ENCODE peak calls at places on chromosome 1, in seven cellular contexts. L, K, P, V, Q, U and O are unnamed samples.

GRCh38 chr1:84327830-84328229 is 26.3 kb downstream of the SAMD13 start:
- DNase-seq in L (no peak), K (no peak), P (no peak), V (no peak), Q (no peak), U (no peak), O (no peak)

GRCh38 chr1:228766788-228767187 is 31.5 kb downstream of the RHOU start:
- DNase-seq in L (no peak), K (no peak), P (no peak), V (no peak), Q (no peak), U (no peak), O (no peak)

GRCh38 chr1:51518730-51519047 is 377 bp downstream of the EPS15 start:
- DNase-seq in L (peak; percentile 56), K (peak; percentile 94), P (peak; percentile 66), V (peak; percentile 72), Q (no peak), U (peak; percentile 80), O (peak; percentile 70)

GRCh38 chr1:200916152-200916551 is 21.5 kb downstream of the INAVA start:
- DNase-seq in L (no peak), K (peak; percentile 51), P (no peak), V (peak; percentile 49), Q (no peak), U (no peak), O (no peak)

GRCh38 chr1:95953005-95953404 is 719.0 kb downstream of the RWDD3 start:
- DNase-seq in L (no peak), K (no peak), P (peak; percentile 26), V (no peak), Q (peak; percentile 41), U (peak; percentile 34), O (peak; percentile 32)

GRCh38 chr1:24635195-24635843 is 7.8 kb upstream of the SRRM1 start:
- DNase-seq in L (peak; percentile 79), K (no peak), P (peak; percentile 82), V (no peak), Q (peak; percentile 79), U (peak; percentile 78), O (peak; percentile 72)

GRCh38 chr1:41578712-41579335 is 94.3 kb upstream of the EDN2 start:
- DNase-seq in L (peak; percentile 24), K (no peak), P (peak; percentile 37), V (no peak), Q (peak; percentile 22), U (peak; percentile 16), O (peak; percentile 30)

GRCh38 chr1:172719694-172720138 is 60.8 kb downstream of the FASLG start:
- DNase-seq in L (peak; percentile 67), K (no peak), P (peak; percentile 73), V (no peak), Q (peak; percentile 64), U (peak; percentile 60), O (peak; percentile 75)

GRCh38 chr1:230797376-230798186 is 50.4 kb downstream of the CAPN9 start:
- DNase-seq in L (peak; percentile 38), K (no peak), P (peak; percentile 88), V (peak; percentile 82), Q (peak; percentile 81), U (peak; percentile 58), O (peak; percentile 83)

GRCh38 chr1:244322791-244323521 is 128.8 kb downstream of the ADSS2 start:
- DNase-seq in L (peak; percentile 98), K (no peak), P (peak; percentile 97), V (peak; percentile 71), Q (peak; percentile 96), U (peak; percentile 97), O (peak; percentile 99)

GRCh38 chr1:160205242-160205973 is at the start of gene PEA15:
- DNase-seq in L (no peak), K (peak; percentile 93), P (peak; percentile 85), V (peak; percentile 89), Q (peak; percentile 67), U (peak; percentile 72), O (peak; percentile 75)

GRCh38 chr1:20742671-20743070 is 10.2 kb upstream of the SH2D5 start:
- DNase-seq in L (no peak), K (no peak), P (no peak), V (no peak), Q (no peak), U (no peak), O (no peak)

GRCh38 chr1:180184041-180184440 is 29.4 kb downstream of the QSOX1 start:
- DNase-seq in L (no peak), K (peak; percentile 53), P (no peak), V (no peak), Q (no peak), U (no peak), O (no peak)

GRCh38 chr1:186033744-186034345 is 299.7 kb downstream of the HMCN1 start:
- DNase-seq in L (peak; percentile 72), K (no peak), P (peak; percentile 43), V (no peak), Q (peak; percentile 18), U (peak; percentile 68), O (peak; percentile 35)

GRCh38 chr1:54993140-54993539 is 5.6 kb upstream of the BSND start:
- DNase-seq in L (no peak), K (peak; percentile 27), P (no peak), V (no peak), Q (no peak), U (no peak), O (no peak)

GRCh38 chr1:230222678-230223077 is 155.6 kb downstream of the GALNT2 start:
- DNase-seq in L (no peak), K (no peak), P (no peak), V (no peak), Q (no peak), U (no peak), O (no peak)

GRCh38 chr1:113899101-113899500 is 5.5 kb downstream of the AP4B1 start:
- DNase-seq in L (no peak), K (no peak), P (peak; percentile 71), V (no peak), Q (no peak), U (no peak), O (no peak)

GRCh38 chr1:238999944-239000343 is 386.4 kb upstream of the CHRM3 start:
- DNase-seq in L (no peak), K (no peak), P (no peak), V (no peak), Q (no peak), U (no peak), O (no peak)

DNA sequence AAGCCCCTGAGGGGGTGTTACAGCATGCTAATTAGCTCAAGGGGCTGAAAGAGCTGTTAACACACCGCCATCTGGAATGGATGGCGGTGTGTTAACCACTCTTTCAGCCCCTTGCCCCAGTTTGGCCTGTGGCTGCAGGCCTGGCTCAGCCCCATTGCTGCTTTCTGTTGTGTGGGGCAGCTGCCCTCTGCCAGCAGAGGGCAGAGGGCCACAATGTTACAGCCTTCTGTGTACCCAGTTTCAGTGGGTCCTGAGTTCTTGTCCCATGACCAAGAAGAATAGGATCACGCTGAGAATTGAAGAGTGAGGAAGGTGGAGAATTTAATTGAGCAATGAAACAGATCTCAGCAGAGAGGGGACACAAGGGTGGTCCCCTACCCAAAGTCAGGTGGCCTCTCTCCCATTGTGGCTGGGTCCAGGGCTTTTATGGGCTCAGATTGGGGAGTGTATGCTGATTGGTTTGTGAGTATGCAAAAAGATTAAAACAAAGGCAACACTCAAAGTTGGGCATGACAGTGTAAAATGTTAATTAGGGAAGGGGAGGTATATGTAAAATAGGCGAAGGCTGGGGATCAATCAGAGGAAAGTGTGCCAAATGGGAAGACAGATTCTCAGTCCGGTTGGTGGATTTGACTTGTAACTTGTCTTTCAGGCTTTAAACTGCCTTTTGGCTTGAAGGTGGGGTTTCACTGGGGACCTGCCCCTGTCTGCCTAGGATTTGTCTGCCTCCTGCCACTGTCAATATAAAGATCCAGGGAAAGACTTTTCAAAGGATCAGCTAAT is 142.2 kb downstream of the RABGAP1L start:
- DNase-seq in L (no peak), K (no peak), P (no peak), V (no peak), Q (no peak), U (no peak), O (no peak)
- TF ChIP-seq CTCF in L (no peak), K (no peak), P (no peak), V (no peak), Q (no peak), U (no peak), O (no peak)

GRCh38 chr1:236685917-236686814 is at the start of gene ACTN2:
- DNase-seq in L (no peak), K (peak; percentile 80), P (peak; percentile 59), V (peak; percentile 81), Q (no peak), U (peak; percentile 20), O (no peak)
- TF ChIP-seq CTCF in L (no peak), K (no peak), P (no peak), V (no peak), Q (no peak), U (no peak), O (no peak)

DNA sequence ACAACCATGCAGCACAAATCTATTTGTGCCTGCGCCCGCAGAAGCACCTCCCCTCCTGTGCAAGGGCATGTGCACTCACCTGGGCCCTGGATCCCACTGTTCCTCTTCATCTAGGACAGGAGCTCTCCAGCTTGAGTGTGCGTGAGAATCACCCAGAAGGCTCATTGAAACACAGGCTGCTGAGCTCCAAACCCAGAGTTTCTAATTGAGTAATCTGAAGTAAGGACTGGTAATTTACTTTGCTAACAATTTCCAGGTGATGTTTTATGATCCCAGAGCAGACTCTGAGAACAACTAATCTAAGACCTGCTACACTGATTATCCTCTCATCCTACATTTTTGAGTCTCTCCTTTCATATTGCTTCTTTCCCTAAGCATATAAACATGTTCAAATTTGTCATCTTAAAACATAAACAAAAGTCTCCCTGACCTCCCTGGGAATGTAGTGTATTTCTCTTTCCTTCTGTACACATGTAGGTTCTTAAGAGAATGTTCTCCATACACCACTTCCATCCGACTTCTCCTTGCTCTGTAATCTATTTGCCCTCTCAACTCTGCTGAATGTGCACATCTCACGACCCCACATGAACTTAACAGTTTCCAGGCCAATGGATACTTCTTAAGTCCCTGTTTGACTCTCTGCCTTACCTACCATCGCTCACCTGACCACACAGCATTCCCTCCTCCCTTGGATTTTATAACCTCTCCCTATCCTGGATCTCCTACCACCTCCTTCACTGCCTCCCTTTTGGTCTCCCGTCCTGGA is 522.5 kb downstream of the SMYD3 start:
- DNase-seq in L (no peak), K (no peak), P (peak; percentile 16), V (no peak), Q (no peak), U (no peak), O (no peak)
- TF ChIP-seq CTCF in L (no peak), K (no peak), P (no peak), V (no peak), Q (no peak), U (no peak), O (no peak)

DNA sequence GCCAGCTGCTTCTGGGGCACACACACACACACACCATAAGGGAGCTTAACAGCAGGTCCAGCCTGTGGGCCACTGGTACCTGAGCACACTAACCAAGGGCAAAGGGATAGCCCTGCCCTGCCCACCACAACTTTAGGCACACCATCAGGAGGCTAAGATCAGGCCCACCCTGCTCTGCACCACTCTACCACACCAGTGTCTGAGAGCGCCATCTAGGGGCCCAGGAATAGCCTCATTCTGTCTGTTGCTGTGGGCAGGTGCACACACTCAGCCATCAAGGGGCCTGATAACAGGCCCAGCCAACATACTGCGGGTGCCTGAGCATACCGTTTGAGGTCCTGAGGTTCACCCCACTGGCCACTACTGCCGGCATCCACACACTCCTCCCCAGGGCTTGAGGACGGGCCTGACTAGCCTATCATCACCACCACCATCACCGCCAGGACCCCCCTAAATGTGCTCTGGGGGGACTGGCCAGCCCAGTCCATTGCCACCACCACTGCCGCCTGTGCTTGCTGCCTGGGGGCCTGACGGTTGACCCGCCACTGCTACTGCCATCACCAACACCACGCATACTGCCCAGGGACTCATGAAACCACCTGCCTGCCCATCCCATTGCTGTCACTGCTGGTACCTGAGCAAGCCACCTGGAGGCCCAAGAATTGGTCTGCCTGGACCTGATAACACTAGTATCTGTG is 31.3 kb downstream of the NSL1 start:
- DNase-seq in L (no peak), K (peak; percentile 80), P (no peak), V (no peak), Q (no peak), U (peak; percentile 41), O (peak; percentile 57)
- TF ChIP-seq CTCF in L (peak; percentile 61), K (no peak), P (peak; percentile 23), V (no peak), Q (peak; percentile 34), U (peak; percentile 15), O (peak; percentile 82)